ENCODE peak calls at places on chromosomes 11 and 22, in five cellular contexts. Y is IMR-90; A is cardiac muscle cell; T is CD8-positive, alpha-beta memory T cell; P is right cardiac atrium. E is an unnamed sample. For H3K9me3 and H3K4me1, the result is how much of the 10 kb centered on the place peaks cover.

GRCh38 chr22:33561149-33561807 is 359.0 kb downstream of the LARGE1 start:
- DNase-seq in Y (no peak), A (no peak), T (no peak), P (no peak), E (no peak)

GRCh38 chr22:37661160-37661924 is 2.8 kb downstream of the PDXP start:
- DNase-seq in Y (peak), A (peak), T (no peak), P (no peak), E (no peak)

GRCh38 chr22:26619510-26619909 is 1.7 kb upstream of the CRYBB1 start:
- DNase-seq in Y (no peak), A (no peak), T (no peak), P (peak), E (no peak)

GRCh38 chr11:117725048-117725734 is 71.8 kb downstream of the DSCAML1 start:
- DNase-seq in Y (no peak), A (no peak), T (no peak), P (no peak), E (no peak)

GRCh38 chr11:112227002-112227401 is 774 bp downstream of the PTS start:
- DNase-seq in Y (peak), A (peak), T (no peak), P (no peak), E (no peak)

GRCh38 chr11:124194696-124195418 is 11.7 kb downstream of the OR10D3 start:
- DNase-seq in Y (peak), A (peak), T (no peak), P (peak), E (no peak)

GRCh38 chr22:33925194-33925593 is 4.9 kb upstream of the LARGE1 start:
- DNase-seq in Y (no peak), A (no peak), T (no peak), P (no peak), E (no peak)

GRCh38 chr11:114776956-114777355 is 98.6 kb downstream of the NXPE2 start:
- DNase-seq in Y (no peak), A (no peak), T (no peak), P (no peak), E (no peak)

GRCh38 chr22:27252282-27253049 is 549.1 kb downstream of the MN1 start:
- DNase-seq in Y (peak), A (peak), T (no peak), P (peak), E (no peak)

GRCh38 chr11:35148163-35148562 is 9.2 kb downstream of the CD44 start:
- DNase-seq in Y (no peak), A (no peak), T (no peak), P (no peak), E (no peak)

GRCh38 chr11:77346906-77347603 is 45.6 kb upstream of the GDPD4 start:
- DNase-seq in Y (peak), A (peak), T (no peak), P (no peak), E (no peak)

GRCh38 chr22:35329114-35329847 is 29.6 kb downstream of the TOM1 start:
- DNase-seq in Y (no peak), A (no peak), T (no peak), P (no peak), E (no peak)

GRCh38 chr11:102191832-102192231 is 81.6 kb downstream of the YAP1 start:
- DNase-seq in Y (no peak), A (no peak), T (no peak), P (no peak), E (no peak)

DNA sequence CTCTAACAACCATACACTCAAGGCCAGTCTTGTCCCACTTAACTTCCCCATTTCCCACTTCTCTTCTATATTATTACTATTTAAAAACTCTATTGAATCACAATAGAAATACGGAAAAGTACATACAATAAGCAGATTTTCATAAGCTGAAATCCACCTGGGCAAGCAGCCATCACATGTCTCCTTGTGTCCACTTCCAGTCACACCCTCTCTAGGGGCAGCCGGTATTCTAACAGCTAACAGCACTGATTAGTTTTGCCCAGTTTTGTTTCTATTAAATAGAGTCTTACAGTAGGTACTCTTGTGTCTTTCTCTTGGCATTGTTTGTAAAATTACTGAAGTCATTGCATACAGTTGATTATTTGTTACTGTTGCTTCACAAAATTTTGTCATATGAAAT is 37.8 kb downstream of the PPP6R3 start:
- DNase-seq in Y (no peak), A (peak), T (no peak), P (peak), E (no peak)
- H3K4me3 ChIP-seq in Y (no peak), A (no peak), T (no peak), P (no peak), E (no peak)

GRCh38 chr22:47240116-47240515 is 477.7 kb downstream of the TBC1D22A start:
- DNase-seq in Y (no peak), A (no peak), T (no peak), P (no peak), E (no peak)
- H3K9me3 ChIP-seq in Y (under half), A (under half), T (under half), P (under half), E (under half)

GRCh38 chr11:46712874-46713576 is 6.0 kb upstream of the F2 start:
- DNase-seq in Y (no peak), A (no peak), T (no peak), P (no peak), E (no peak)
- H3K4me1 ChIP-seq in Y (under half), A (under half), T (under half), P (under half), E (under half)

GRCh38 chr22:42833104-42833503 is 24.0 kb downstream of the ARFGAP3 start:
- DNase-seq in Y (no peak), A (no peak), T (no peak), P (no peak), E (no peak)
- H3K4me3 ChIP-seq in Y (no peak), A (no peak), T (no peak), P (no peak), E (no peak)

GRCh38 chr22:48940266-48940987 is 887.2 kb downstream of the BRD1 start:
- DNase-seq in Y (no peak), A (no peak), T (no peak), P (no peak), E (peak)

GRCh38 chr22:48939441-48940265 is 888.0 kb downstream of the BRD1 start:
- DNase-seq in Y (no peak), A (no peak), T (no peak), P (no peak), E (peak)

GRCh38 chr22:48942698-48943566 is 884.7 kb downstream of the BRD1 start:
- DNase-seq in Y (no peak), A (no peak), T (no peak), P (no peak), E (peak)

GRCh38 chr22:48941903-48942625 is 885.6 kb downstream of the BRD1 start:
- DNase-seq in Y (no peak), A (no peak), T (no peak), P (no peak), E (peak)

DNA sequence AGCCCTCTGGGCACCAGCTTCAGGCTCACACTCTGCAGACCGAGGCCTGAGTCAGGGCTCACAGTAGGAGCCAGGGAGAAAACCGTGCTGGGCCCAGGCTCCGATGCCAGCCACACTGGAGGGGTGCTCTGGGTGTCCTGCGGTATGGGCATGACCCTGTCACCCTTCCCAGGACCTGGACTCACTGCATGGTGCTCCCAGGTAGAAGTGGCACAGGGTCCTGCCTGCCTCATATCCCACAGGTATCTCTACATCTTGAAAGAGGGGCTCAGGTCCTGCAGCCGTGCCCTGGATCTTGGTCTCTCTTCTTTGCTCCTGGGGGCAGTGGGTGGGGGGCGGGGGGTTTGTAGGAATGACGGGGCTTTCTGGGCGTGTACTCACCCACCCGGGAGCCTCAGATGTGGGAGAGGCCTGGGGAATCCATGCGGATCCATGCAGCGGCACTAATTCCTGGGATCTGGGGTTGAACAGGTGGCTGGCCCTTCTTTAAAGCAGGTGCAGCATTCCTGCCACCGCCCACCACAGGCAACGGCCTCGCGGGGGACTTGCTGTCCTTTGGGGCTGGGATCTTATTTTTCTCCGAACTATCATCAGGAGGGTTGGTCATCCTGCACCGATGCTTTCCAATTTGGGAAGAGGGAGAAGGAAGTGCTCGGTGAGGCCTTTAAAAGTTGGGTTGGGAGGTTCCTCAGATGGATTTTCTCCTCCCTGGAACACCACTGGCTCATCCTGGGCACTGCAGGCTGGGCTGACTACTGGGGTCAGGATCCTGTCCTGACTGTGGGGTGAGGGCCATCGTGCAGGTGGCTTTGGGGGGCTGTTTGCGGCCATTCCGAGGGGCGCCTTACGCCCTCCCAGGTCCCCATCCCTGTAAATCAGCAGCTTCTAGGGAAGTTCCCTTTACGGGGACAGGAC is 886.4 kb downstream of the BRD1 start:
- DNase-seq in Y (no peak), A (no peak), T (no peak), P (no peak), E (peak)
- H3K9me3 ChIP-seq in Y (half or more), A (under half), T (under half), P (under half), E (under half)

GRCh38 chr22:29342177-29342576 is 26.7 kb upstream of the RASL10A start:
- DNase-seq in Y (no peak), A (no peak), T (no peak), P (no peak), E (no peak)

GRCh38 chr22:29343313-29343805 is 27.9 kb upstream of the RASL10A start:
- DNase-seq in Y (peak), A (peak), T (no peak), P (peak), E (no peak)

GRCh38 chr22:29344137-29344536 is 28.6 kb upstream of the RASL10A start:
- DNase-seq in Y (peak), A (peak), T (no peak), P (peak), E (no peak)

GRCh38 chr22:29341849-29342127 is 26.3 kb upstream of the RASL10A start:
- DNase-seq in Y (no peak), A (no peak), T (no peak), P (no peak), E (no peak)

DNA sequence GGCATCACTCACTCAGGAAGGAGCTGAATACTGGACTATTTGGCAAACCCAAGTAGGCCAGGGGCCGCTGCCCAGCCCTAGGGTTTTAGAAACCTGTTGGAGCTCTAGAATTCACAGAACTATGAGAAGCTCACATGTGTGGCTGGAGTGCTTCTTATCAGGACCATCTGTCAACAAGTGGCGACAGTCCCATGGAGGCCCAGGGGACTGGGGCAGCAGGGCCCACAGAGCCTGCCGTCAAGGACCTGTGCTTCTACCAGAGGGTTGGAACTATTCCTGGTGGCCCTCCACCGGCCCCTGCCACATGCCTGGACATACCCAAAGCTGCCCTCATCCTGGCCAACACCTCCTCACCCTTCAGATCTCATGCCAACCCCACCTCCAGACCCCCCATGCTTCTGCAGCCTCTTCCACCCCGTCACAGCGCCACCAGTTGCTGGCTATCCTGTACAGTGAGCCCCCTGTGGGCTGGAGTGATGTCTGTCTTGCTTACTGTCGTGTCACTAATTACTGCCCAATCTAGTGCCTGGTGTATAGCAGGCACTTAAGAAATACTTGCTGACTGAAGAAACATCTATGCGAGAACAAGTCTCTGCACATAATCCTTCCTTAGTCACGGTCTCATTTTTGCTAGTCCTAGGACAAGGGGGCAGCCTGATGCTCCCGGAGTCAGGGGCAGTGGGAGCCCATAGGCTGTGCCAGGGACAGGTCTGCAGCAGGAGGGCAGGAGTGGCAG is 27.2 kb upstream of the RASL10A start:
- DNase-seq in Y (no peak), A (no peak), T (no peak), P (no peak), E (no peak)
- H3K4me1 ChIP-seq in Y (under half), A (under half), T (under half), P (under half), E (under half)

DNA sequence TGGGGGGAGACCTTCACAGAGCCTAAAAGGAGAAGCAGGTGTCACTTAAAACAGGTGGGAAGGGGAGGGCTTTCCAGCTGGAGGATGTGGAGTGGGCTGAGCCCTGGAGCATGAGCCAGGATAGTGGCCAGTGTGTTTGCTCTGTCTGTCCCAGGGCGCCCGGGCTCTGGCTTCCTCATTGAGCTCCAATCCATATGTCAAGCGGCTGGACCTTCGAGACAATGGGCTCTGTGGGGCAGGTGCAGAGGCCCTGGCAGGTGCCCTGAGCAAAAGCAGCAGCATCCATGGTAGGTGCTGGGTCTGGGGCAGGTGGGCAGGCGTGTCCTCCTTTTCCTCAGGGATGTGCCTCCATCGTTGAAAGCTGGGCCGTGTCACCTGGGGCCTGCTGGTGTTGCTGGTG is 2.0 kb downstream of the LRRC74B start:
- DNase-seq in Y (no peak), A (no peak), T (no peak), P (no peak), E (no peak)
- H3K4me3 ChIP-seq in Y (no peak), A (no peak), T (no peak), P (no peak), E (no peak)

E was measured in vagina.